ENCODE peak calls at places on chromosome X, in six cellular contexts. A is A549, J is OCI-LY7, D is mammary epithelial cell, B is SK-N-SH, W is PC-9. L is an unnamed sample.
A peak's percentile ranks its signal among the peaks of the same experiment; 100 is the strongest.

GRCh38 chrX:137194164-137194563 is 160.4 kb upstream of the GPR101 start:
- DNase-seq in D (peak; percentile 7), W (peak; percentile 17), B (peak; percentile 16), J (peak; percentile 0), A (peak; percentile 42), L (peak; percentile 36)

GRCh38 chrX:139969286-139969685 is 4.0 kb upstream of the CXorf66 start:
- DNase-seq in D (no peak), W (no peak), B (no peak), J (no peak), A (peak; percentile 5), L (no peak)

GRCh38 chrX:124209792-124210576 is 122.5 kb upstream of the TEX13D start:
- DNase-seq in D (no peak), W (no peak), J (no peak), B (no peak), A (no peak), L (no peak)

GRCh38 chrX:140091276-140091886 is 126.1 kb upstream of the CXorf66 start:
- DNase-seq in D (no peak), A (peak; percentile 9), B (peak; percentile 39), J (no peak), W (no peak), L (no peak)

GRCh38 chrX:121333942-121334341 is 286.5 kb downstream of the GLUD2 start:
- DNase-seq in D (no peak), W (no peak), A (no peak), B (no peak), J (peak; percentile 28), L (peak; percentile 23)

GRCh38 chrX:119155416-119156035 is 27.9 kb upstream of the KIAA1210 start:
- DNase-seq in D (peak; percentile 46), W (peak; percentile 27), B (no peak), A (peak; percentile 47), J (no peak), L (no peak)

GRCh38 chrX:18668468-18668867 is 3.4 kb downstream of the RS1 start:
- DNase-seq in D (no peak), J (no peak), W (no peak), A (no peak), B (no peak), L (no peak)

GRCh38 chrX:13495232-13495631 is 74.2 kb upstream of the EGFL6 start:
- DNase-seq in B (no peak), J (no peak), D (no peak), A (no peak), W (no peak), L (no peak)

GRCh38 chrX:129496625-129497024 is 26.7 kb downstream of the SMARCA1 start:
- DNase-seq in D (no peak), J (no peak), W (no peak), A (no peak), B (no peak), L (no peak)

GRCh38 chrX:13396887-13397286 is 77.0 kb upstream of the ATXN3L start:
- DNase-seq in W (no peak), J (no peak), B (no peak), A (peak; percentile 39), D (peak; percentile 29), L (no peak)

GRCh38 chrX:82134378-82134777 is 932.5 kb downstream of the SH3BGRL start:
- DNase-seq in D (no peak), W (no peak), A (no peak), J (no peak), B (no peak), L (peak; percentile 18)

GRCh38 chrX:138026211-138026610 is 460.3 kb downstream of the ZIC3 start:
- DNase-seq in W (no peak), A (peak; percentile 1), J (peak; percentile 2), B (peak; percentile 27), D (no peak), L (peak; percentile 48)

GRCh38 chrX:69504626-69505612 is 793 bp downstream of the NALF2 start:
- DNase-seq in W (no peak), D (no peak), A (no peak), B (peak; percentile 62), J (peak; percentile 22), L (no peak)

GRCh38 chrX:23890933-23891332 is 16.8 kb downstream of the APOO start:
- DNase-seq in B (no peak), D (no peak), A (no peak), W (no peak), J (no peak), L (no peak)

GRCh38 chrX:151151668-151152267 is 24.6 kb upstream of the GPR50 start:
- DNase-seq in A (peak; percentile 57), W (peak; percentile 15), B (peak; percentile 37), D (peak; percentile 31), J (peak; percentile 52), L (peak; percentile 56)

GRCh38 chrX:39721570-39722279 is 376.0 kb downstream of the BCOR start:
- DNase-seq in A (no peak), D (no peak), J (no peak), W (no peak), B (no peak), L (no peak)

GRCh38 chrX:66915893-66916292 is 277.0 kb upstream of the EDA2R start:
- DNase-seq in B (no peak), W (no peak), D (no peak), J (no peak), A (no peak), L (no peak)

GRCh38 chrX:71615954-71616353 is 2.4 kb downstream of the CXCR3 start:
- DNase-seq in D (no peak), W (no peak), B (no peak), J (no peak), A (no peak), L (no peak)

GRCh38 chrX:39983715-39984114 is 114.0 kb downstream of the BCOR start:
- DNase-seq in W (no peak), J (no peak), D (peak; percentile 59), B (no peak), A (no peak), L (no peak)

DNA sequence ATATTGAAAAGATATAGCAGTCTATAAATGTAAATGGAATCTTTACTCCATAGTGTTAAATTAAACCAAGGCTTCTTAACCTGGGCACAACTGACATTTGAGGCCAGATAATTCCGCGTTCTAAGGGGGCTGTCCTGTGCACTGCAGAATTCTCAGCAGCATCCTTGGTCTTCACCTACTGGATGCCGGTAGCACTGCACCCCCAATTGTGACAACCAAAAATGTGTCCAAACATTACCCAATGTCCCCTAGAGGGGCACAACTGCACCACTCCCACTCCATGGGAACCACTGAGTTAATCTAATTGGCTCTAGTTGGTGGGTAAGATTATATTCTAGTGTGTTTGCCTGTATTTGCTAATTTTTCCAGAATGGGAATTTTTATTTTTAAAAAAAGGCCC is 16.6 kb downstream of the AP1S2 start:
- DNase-seq in J (peak; percentile 28), A (peak; percentile 10), W (no peak), B (peak; percentile 37), D (no peak), L (no peak)
- TF ChIP-seq CTCF in J (peak; percentile 49), A (no peak), W (peak; percentile 39), B (peak; percentile 44), D (peak; percentile 12), L (peak; percentile 26)

GRCh38 chrX:5957506-5957905 is 271.2 kb downstream of the NLGN4X start:
- DNase-seq in B (no peak), A (no peak), J (no peak), D (peak; percentile 77), W (no peak), L (no peak)
- H3K4me2 ChIP-seq in B (no peak overlapping the region), A (no peak overlapping the region), J (no peak overlapping the region), D (no peak overlapping the region), W (no peak overlapping the region), L (no peak overlapping the region)

GRCh38 chrX:153517941-153518834 is 746 bp downstream of the ATP2B3 start:
- DNase-seq in J (no peak), B (peak; percentile 70), W (no peak), A (no peak), D (no peak), L (no peak)
- TF ChIP-seq CTCF in J (no peak), B (no peak), W (no peak), A (no peak), D (no peak), L (no peak)

GRCh38 chrX:132146456-132146855 is 18.6 kb upstream of the FRMD7 start:
- DNase-seq in A (no peak), D (no peak), W (no peak), J (no peak), B (no peak), L (no peak)
- H3K4me2 ChIP-seq in A (no peak overlapping the region), D (no peak overlapping the region), W (peak overlapping the region; percentile 14), J (no peak overlapping the region), B (no peak overlapping the region), L (no peak overlapping the region)

DNA sequence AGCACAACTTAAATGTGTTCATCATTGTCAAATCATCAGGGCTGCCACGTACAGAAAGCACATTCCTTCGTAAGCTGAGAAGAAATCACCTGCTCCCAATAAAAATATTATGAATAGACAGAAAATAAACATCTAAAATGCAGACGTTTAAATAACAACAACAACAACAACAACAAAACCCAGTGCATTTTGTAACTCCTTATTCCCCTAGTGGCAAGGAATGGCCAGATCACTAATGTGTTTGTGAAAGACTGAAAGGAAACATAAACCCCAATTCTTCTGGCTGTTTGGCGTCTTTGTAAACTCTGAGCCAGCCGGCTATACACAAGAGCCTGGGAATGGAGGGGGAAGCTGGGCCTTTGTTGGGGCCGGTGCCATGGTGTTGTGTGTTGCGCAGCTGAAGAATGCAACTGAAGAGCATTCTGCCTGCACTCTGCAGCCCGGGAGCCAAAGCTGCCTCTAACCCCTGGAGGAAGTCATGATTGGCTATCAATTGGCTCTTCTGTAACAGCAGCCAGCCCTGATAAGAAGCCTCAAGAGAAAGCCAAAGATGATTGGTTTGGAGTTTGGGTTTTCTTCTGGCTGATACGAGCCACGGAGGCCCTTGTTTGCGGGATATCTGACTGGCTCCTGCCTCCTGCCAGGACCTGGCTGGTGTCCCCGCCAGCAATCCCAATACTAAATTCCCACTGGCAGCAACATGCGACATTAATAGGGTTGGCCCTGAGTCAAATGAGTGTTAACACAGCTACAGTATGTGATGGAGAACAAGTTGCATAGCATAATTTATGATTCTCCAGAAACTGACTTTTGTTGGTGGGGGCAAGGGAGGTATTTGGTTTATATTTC is 89.7 kb upstream of the TFDP3 start:
- DNase-seq in W (no peak), J (no peak), B (no peak), A (no peak), D (no peak), L (no peak)
- TF ChIP-seq CTCF in W (no peak), J (no peak), B (no peak), A (no peak), D (no peak), L (no peak)

L was measured in MM.1S.